ENCODE peak calls at places on chromosomes 12 and 14, in four cellular contexts. One of them, this sample, is unnamed.

GRCh38 chr12:7833831-7834230 is 38.9 kb downstream of the SLC2A14 start:
- DNase-seq in H9: no peak
- DNase-seq in IMR-90: peak
- DNase-seq in mesenchymal stem cell: no peak
- DNase-seq in this sample: peak

GRCh38 chr12:55906056-55906455 is 21.6 kb downstream of the PYM1 start:
- DNase-seq in H9: no peak
- DNase-seq in mesenchymal stem cell: no peak
- DNase-seq in IMR-90: peak
- DNase-seq in this sample: no peak

GRCh38 chr14:95359974-95360826 is 40.5 kb upstream of the CLMN start:
- DNase-seq in IMR-90: no peak
- DNase-seq in H9: peak
- DNase-seq in mesenchymal stem cell: no peak
- DNase-seq in this sample: no peak

GRCh38 chr12:11581179-11581755 is 68.2 kb upstream of the ETV6 start:
- DNase-seq in IMR-90: peak
- DNase-seq in H9: no peak
- DNase-seq in mesenchymal stem cell: peak
- DNase-seq in this sample: peak

GRCh38 chr12:29207120-29207519 is 58.0 kb downstream of the FAR2 start:
- DNase-seq in H9: no peak
- DNase-seq in IMR-90: no peak
- DNase-seq in mesenchymal stem cell: no peak
- DNase-seq in this sample: peak

GRCh38 chr12:70962226-70962794 is 41.8 kb upstream of the PTPRR start:
- DNase-seq in mesenchymal stem cell: no peak
- DNase-seq in H9: no peak
- DNase-seq in IMR-90: no peak
- DNase-seq in this sample: no peak

GRCh38 chr14:67564236-67564635 is 31.1 kb downstream of the PLEKHH1 start:
- DNase-seq in mesenchymal stem cell: no peak
- DNase-seq in IMR-90: no peak
- DNase-seq in H9: no peak
- DNase-seq in this sample: no peak

GRCh38 chr12:50317198-50317597 is 33.9 kb upstream of the LIMA1 start:
- DNase-seq in H9: no peak
- DNase-seq in IMR-90: no peak
- DNase-seq in mesenchymal stem cell: no peak
- DNase-seq in this sample: no peak

GRCh38 chr12:99157946-99158345 is 489.6 kb upstream of the GARIN6 start:
- DNase-seq in mesenchymal stem cell: no peak
- DNase-seq in H9: no peak
- DNase-seq in IMR-90: no peak
- DNase-seq in this sample: no peak

GRCh38 chr12:92629349-92630065 is 73.3 kb upstream of the PLEKHG7 start:
- DNase-seq in mesenchymal stem cell: peak
- DNase-seq in H9: no peak
- DNase-seq in IMR-90: peak
- DNase-seq in this sample: peak

GRCh38 chr14:51552275-51552674 is 99.4 kb upstream of the FRMD6 start:
- DNase-seq in IMR-90: no peak
- DNase-seq in H9: no peak
- DNase-seq in mesenchymal stem cell: no peak
- DNase-seq in this sample: no peak

GRCh38 chr12:123269980-123270379 is 1.7 kb downstream of the CDK2AP1 start:
- DNase-seq in mesenchymal stem cell: no peak
- DNase-seq in IMR-90: no peak
- DNase-seq in H9: no peak
- DNase-seq in this sample: peak

GRCh38 chr12:11877869-11878780 is 192.6 kb upstream of the BCL2L14 start:
- DNase-seq in H9: no peak
- DNase-seq in mesenchymal stem cell: peak
- DNase-seq in IMR-90: peak
- DNase-seq in this sample: no peak

GRCh38 chr12:128509170-128509569 is 242.2 kb downstream of the TMEM132C start:
- DNase-seq in H9: no peak
- DNase-seq in IMR-90: no peak
- DNase-seq in mesenchymal stem cell: no peak
- DNase-seq in this sample: no peak
- H3K14ac ChIP-seq in H9: no peak
- H3K14ac ChIP-seq in IMR-90: no peak
- H3K14ac ChIP-seq in mesenchymal stem cell: no peak
- H3K14ac ChIP-seq in this sample: no peak

GRCh38 chr14:104248203-104249055 is 110.0 kb downstream of the KIF26A start:
- DNase-seq in IMR-90: no peak
- DNase-seq in mesenchymal stem cell: no peak
- DNase-seq in H9: peak
- DNase-seq in this sample: no peak

GRCh38 chr14:104247336-104248202 is 109.2 kb downstream of the KIF26A start:
- DNase-seq in IMR-90: no peak
- DNase-seq in mesenchymal stem cell: no peak
- DNase-seq in H9: peak
- DNase-seq in this sample: no peak

GRCh38 chr14:104245723-104246122 is 107.3 kb downstream of the KIF26A start:
- DNase-seq in mesenchymal stem cell: no peak
- DNase-seq in IMR-90: no peak
- DNase-seq in H9: no peak
- DNase-seq in this sample: no peak

GRCh38 chr14:104245075-104245474 is 106.7 kb downstream of the KIF26A start:
- DNase-seq in H9: peak
- DNase-seq in IMR-90: no peak
- DNase-seq in mesenchymal stem cell: no peak
- DNase-seq in this sample: no peak

DNA sequence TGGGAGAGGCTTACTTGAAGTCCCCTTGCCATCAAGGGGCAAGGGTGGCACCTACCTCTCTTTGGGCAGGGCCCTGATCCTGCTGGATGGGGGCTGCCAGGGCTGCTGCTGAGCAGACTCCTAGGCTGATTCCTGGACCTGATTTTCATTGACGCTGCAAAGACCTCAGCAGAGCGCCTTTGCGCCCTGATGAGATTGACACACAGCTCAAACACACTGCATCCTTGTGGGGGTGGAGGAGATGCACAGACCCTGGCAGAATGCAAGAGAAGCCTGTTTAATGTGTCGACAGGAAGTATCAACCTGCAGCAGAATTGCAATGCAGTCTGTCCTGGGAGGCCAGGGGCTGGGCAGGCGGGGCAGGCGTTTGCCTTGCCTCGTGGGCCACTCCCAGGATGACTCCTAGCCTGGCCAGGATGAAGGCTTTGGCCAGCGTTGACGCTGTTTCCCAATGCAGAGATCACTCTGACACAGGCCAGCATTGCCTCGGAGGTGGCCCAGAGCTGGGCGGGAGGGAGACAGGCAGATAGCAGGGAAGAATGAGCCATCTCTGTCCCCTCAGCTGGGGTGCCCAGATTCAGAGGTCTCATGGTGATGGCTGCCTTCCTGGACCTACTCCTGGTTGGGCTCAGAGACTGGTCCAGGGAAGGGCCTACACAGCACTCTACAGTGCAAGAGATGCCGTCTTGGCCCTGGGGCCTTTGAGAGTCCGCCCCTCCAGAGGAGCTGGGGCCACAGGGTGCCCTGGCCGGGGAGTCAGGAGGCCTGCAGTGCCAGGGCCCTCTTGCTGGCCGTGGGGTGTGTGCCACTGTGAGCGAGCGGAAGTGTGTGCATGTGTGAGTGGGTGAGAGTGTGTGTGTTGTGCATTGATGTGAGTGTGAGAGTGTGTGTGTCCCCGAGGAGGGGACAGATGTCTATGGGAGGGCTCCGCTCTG is 108.3 kb downstream of the KIF26A start:
- DNase-seq in mesenchymal stem cell: no peak
- DNase-seq in H9: peak
- DNase-seq in IMR-90: no peak
- DNase-seq in this sample: no peak
- H3K14ac ChIP-seq in mesenchymal stem cell: no peak
- H3K14ac ChIP-seq in H9: no peak
- H3K14ac ChIP-seq in IMR-90: no peak
- H3K14ac ChIP-seq in this sample: no peak

GRCh38 chr14:104116544-104117340 is 21.6 kb upstream of the KIF26A start:
- DNase-seq in IMR-90: no peak
- DNase-seq in H9: no peak
- DNase-seq in mesenchymal stem cell: no peak
- DNase-seq in this sample: peak
- H3K14ac ChIP-seq in IMR-90: no peak
- H3K14ac ChIP-seq in H9: no peak
- H3K14ac ChIP-seq in mesenchymal stem cell: no peak
- H3K14ac ChIP-seq in this sample: peak

GRCh38 chr12:73235387-73235786 is 963.2 kb downstream of the TRHDE start:
- DNase-seq in mesenchymal stem cell: no peak
- DNase-seq in IMR-90: no peak
- DNase-seq in H9: no peak
- DNase-seq in this sample: no peak
- H3K14ac ChIP-seq in mesenchymal stem cell: no peak
- H3K14ac ChIP-seq in IMR-90: no peak
- H3K14ac ChIP-seq in H9: no peak
- H3K14ac ChIP-seq in this sample: no peak

GRCh38 chr14:99715266-99716000 is 31.3 kb downstream of the CYP46A1 start:
- DNase-seq in IMR-90: no peak
- DNase-seq in H9: peak
- DNase-seq in mesenchymal stem cell: no peak
- DNase-seq in this sample: no peak

GRCh38 chr14:99717682-99718013 is 33.5 kb downstream of the CYP46A1 start:
- DNase-seq in H9: no peak
- DNase-seq in IMR-90: no peak
- DNase-seq in mesenchymal stem cell: no peak
- DNase-seq in this sample: no peak

GRCh38 chr14:99718031-99718810 is 34.1 kb downstream of the CYP46A1 start:
- DNase-seq in mesenchymal stem cell: no peak
- DNase-seq in H9: peak
- DNase-seq in IMR-90: no peak
- DNase-seq in this sample: no peak

GRCh38 chr14:99716091-99716849 is 32.2 kb downstream of the CYP46A1 start:
- DNase-seq in H9: peak
- DNase-seq in IMR-90: no peak
- DNase-seq in mesenchymal stem cell: no peak
- DNase-seq in this sample: no peak

GRCh38 chr14:99716850-99717681 is 33.0 kb downstream of the CYP46A1 start:
- DNase-seq in IMR-90: no peak
- DNase-seq in mesenchymal stem cell: no peak
- DNase-seq in H9: no peak
- DNase-seq in this sample: no peak
- H3K14ac ChIP-seq in IMR-90: no peak
- H3K14ac ChIP-seq in mesenchymal stem cell: no peak
- H3K14ac ChIP-seq in H9: no peak
- H3K14ac ChIP-seq in this sample: no peak

GRCh38 chr12:128551266-128552025 is 272.3 kb downstream of the SLC15A4 start:
- DNase-seq in mesenchymal stem cell: no peak
- DNase-seq in IMR-90: no peak
- DNase-seq in H9: no peak
- DNase-seq in this sample: no peak

GRCh38 chr12:128543971-128544370 is 277.0 kb downstream of the TMEM132C start:
- DNase-seq in mesenchymal stem cell: no peak
- DNase-seq in H9: no peak
- DNase-seq in IMR-90: no peak
- DNase-seq in this sample: no peak

DNA sequence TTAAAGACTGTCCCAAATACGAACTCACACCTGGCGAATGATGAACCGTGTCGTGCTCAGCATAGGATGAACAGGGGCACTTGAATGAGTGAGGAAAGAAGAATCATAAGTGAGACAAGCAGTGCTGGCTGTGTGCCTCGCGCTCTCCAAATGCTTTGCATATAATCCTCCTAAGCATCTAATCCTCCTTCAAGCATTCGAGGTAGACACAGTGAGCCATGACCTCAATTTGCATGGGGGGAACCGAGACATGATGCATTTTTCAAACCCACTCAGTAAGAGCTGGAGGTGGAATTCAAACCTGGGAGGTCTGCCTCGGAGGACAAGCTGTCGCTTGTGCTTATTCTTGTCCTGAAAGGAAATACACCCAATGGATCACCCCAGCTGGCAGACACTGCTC is 274.1 kb downstream of the SLC15A4 start:
- DNase-seq in H9: no peak
- DNase-seq in IMR-90: no peak
- DNase-seq in mesenchymal stem cell: no peak
- DNase-seq in this sample: no peak
- H3K14ac ChIP-seq in H9: no peak
- H3K14ac ChIP-seq in IMR-90: no peak
- H3K14ac ChIP-seq in mesenchymal stem cell: no peak
- H3K14ac ChIP-seq in this sample: no peak

DNA sequence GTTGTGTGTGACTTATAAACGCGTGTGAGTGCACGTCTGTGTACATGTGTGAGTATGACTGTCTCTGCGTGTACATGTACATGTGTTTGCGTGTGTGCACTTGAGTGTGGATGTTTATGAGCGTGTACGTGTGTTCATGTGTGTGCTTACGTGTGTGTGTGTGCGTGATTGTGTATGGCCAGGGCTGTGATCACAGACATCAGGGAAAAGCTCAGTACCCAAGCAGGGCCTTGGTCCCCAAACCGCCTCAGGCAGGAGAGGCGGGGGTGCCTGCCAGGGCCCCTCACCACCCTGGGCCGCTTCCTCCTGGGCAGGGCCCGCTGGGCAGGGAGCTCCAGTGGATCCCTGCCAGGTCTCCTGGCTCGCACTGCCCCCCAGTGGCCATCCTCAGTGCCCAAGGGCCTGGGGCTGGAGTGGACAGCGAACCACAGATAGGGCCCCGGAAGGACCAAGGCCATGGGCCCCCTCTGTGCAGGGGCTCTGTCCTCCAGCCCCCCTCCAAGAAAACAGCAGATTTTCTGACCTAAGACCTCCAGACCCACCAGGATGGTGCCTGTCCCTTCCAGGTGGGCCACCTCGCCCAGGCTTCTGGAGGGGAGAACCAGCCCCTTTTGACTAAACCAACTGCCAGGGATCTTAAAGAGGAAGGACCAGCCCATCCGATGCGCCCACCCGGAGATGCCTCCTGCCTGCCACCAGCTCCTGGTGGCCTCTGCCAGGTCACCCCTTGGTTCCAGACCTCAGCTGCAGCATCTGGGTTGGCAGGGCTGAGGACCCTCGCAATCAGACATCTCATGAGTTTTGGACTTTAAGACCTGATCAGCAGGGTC is 326.0 kb upstream of the DIO3 start:
- DNase-seq in mesenchymal stem cell: peak
- DNase-seq in IMR-90: peak
- DNase-seq in H9: peak
- DNase-seq in this sample: peak
- H3K14ac ChIP-seq in mesenchymal stem cell: no peak
- H3K14ac ChIP-seq in IMR-90: no peak
- H3K14ac ChIP-seq in H9: no peak
- H3K14ac ChIP-seq in this sample: no peak